ENCODE peak calls at places on chromosomes 5 and 9, in six cellular contexts. O is activated CD8-positive, alpha-beta memory T cell treated with anti-CD3 and anti-CD28 coated beads for 1 hour; C is CD8-positive, alpha-beta memory T cell; S is cardiac fibroblast; J is tibial nerve; B is ascending aorta. Z is an unnamed sample.

GRCh38 chr9:104927216-104927911 is 591 bp downstream of the ABCA1 start:
- DNase-seq in O (no peak), C (no peak), S (peak), J (no peak), B (no peak), Z (peak)

GRCh38 chr9:37918665-37919165 is 14.8 kb upstream of the SLC25A51 start:
- DNase-seq in O (no peak), C (no peak), S (no peak), J (no peak), B (no peak), Z (no peak)

GRCh38 chr5:1472964-1473628 is 27.9 kb upstream of the SLC6A3 start:
- DNase-seq in O (no peak), C (no peak), S (no peak), J (no peak), B (no peak), Z (no peak)

GRCh38 chr9:132592451-132592850 is 10.0 kb downstream of the BARHL1 start:
- DNase-seq in O (no peak), C (no peak), S (no peak), J (no peak), B (no peak), Z (no peak)

GRCh38 chr9:134054891-134055811 is 12.7 kb downstream of the BRD3 start:
- DNase-seq in O (no peak), C (no peak), S (no peak), J (no peak), B (peak), Z (no peak)

GRCh38 chr5:176676361-176676824 is 29.1 kb downstream of the TSPAN17 start:
- DNase-seq in O (no peak), C (no peak), S (peak), J (no peak), B (no peak), Z (no peak)

GRCh38 chr5:99130081-99130480 is 201.3 kb upstream of the CHD1 start:
- DNase-seq in O (no peak), C (no peak), S (no peak), J (no peak), B (no peak), Z (no peak)

GRCh38 chr9:96004384-96004783 is 128.9 kb downstream of the ERCC6L2 start:
- DNase-seq in O (no peak), C (no peak), S (no peak), J (no peak), B (no peak), Z (no peak)

GRCh38 chr5:82386576-82386975 is 108.4 kb upstream of the RPS23 start:
- DNase-seq in O (no peak), C (no peak), S (no peak), J (no peak), B (no peak), Z (no peak)

GRCh38 chr5:109451161-109451560 is 41.4 kb upstream of the PJA2 start:
- DNase-seq in O (no peak), C (no peak), S (no peak), J (no peak), B (no peak), Z (no peak)

GRCh38 chr9:126650830-126651341 is 37.2 kb downstream of the LMX1B start:
- DNase-seq in O (no peak), C (no peak), S (no peak), J (no peak), B (no peak), Z (no peak)

GRCh38 chr9:13575558-13575957 is 296.1 kb upstream of the MPDZ start:
- DNase-seq in O (no peak), C (no peak), S (peak), J (no peak), B (no peak), Z (no peak)

GRCh38 chr9:133702798-133703570 is 35.2 kb downstream of the SARDH start:
- DNase-seq in O (no peak), C (no peak), S (no peak), J (no peak), B (no peak), Z (peak)

GRCh38 chr5:159448-160172 is 31.7 kb upstream of the LRRC14B start:
- DNase-seq in O (no peak), C (no peak), S (peak), J (no peak), B (peak), Z (no peak)

GRCh38 chr9:127754099-127754760 is 19.1 kb upstream of the TOR2A start:
- DNase-seq in O (no peak), C (no peak), S (no peak), J (no peak), B (no peak), Z (no peak)

GRCh38 chr5:160360310-160360709 is 10.1 kb downstream of the C1QTNF2 start:
- DNase-seq in O (no peak), C (no peak), S (no peak), J (no peak), B (no peak), Z (no peak)

GRCh38 chr5:137218896-137219295 is 280.2 kb downstream of the SPOCK1 start:
- DNase-seq in O (no peak), C (no peak), S (peak), J (no peak), B (no peak), Z (no peak)

GRCh38 chr5:99141534-99142135 is 212.8 kb upstream of the CHD1 start:
- DNase-seq in O (no peak), C (no peak), S (no peak), J (no peak), B (no peak), Z (no peak)

GRCh38 chr9:84397151-84397728 is 56.7 kb upstream of the SLC28A3 start:
- DNase-seq in O (peak), C (peak), S (peak), J (peak), B (peak), Z (peak)

GRCh38 chr9:126616521-126616976 is 2.8 kb downstream of the LMX1B start:
- DNase-seq in O (no peak), C (no peak), S (no peak), J (no peak), B (no peak), Z (no peak)

GRCh38 chr5:58871648-58872242 is 288.9 kb downstream of the RAB3C start:
- DNase-seq in O (no peak), C (no peak), S (peak), J (no peak), B (no peak), Z (no peak)

Z was measured in mucosa of descending colon.